ENCODE peak calls at places on chromosomes 12 and 14, in six cellular contexts. X is ascending aorta, F is memory B cell, Y is cardiac fibroblast, A is H9, R is vagina. N is an unnamed sample.

GRCh38 chr12:3227076-3227975 is 150.1 kb downstream of the TSPAN9 start:
- DNase-seq in X (no peak), F (no peak), Y (no peak), A (peak; percentile 67), R (no peak), N (no peak)

GRCh38 chr14:94386085-94387031 is 2.0 kb downstream of the SERPINA1 start:
- DNase-seq in X (no peak), F (no peak), Y (no peak), A (no peak), R (no peak), N (no peak)

GRCh38 chr12:112842441-112842840 is 50.9 kb downstream of the RPH3A start:
- DNase-seq in X (no peak), F (no peak), Y (no peak), A (no peak), R (no peak), N (no peak)

GRCh38 chr12:12582895-12583303 is 20.2 kb upstream of the DUSP16 start:
- DNase-seq in X (no peak), F (peak; percentile 7), Y (peak; percentile 28), A (no peak), R (no peak), N (no peak)

GRCh38 chr12:126537961-126538530 is 1472.8 kb downstream of the AACS start:
- DNase-seq in X (no peak), F (no peak), Y (no peak), A (no peak), R (no peak), N (no peak)

GRCh38 chr12:43066471-43066870 is 476.9 kb upstream of the PRICKLE1 start:
- DNase-seq in X (no peak), F (no peak), Y (no peak), A (no peak), R (no peak), N (no peak)

GRCh38 chr14:96058606-96059200 is 19.5 kb downstream of the C14orf132 start:
- DNase-seq in X (no peak), F (no peak), Y (no peak), A (no peak), R (peak; percentile 55), N (no peak)

GRCh38 chr14:64682173-64682710 is 22.0 kb upstream of the PLEKHG3 start:
- DNase-seq in X (peak; percentile 94), F (no peak), Y (peak; percentile 93), A (peak; percentile 86), R (no peak), N (no peak)

GRCh38 chr14:79730911-79731310 is 480.4 kb downstream of the DIO2 start:
- DNase-seq in X (no peak), F (no peak), Y (no peak), A (no peak), R (no peak), N (no peak)

GRCh38 chr14:39230416-39230815 is 3.3 kb upstream of the MIA2 start:
- DNase-seq in X (no peak), F (no peak), Y (peak; percentile 39), A (no peak), R (no peak), N (no peak)

GRCh38 chr14:89853976-89854693 is 100.4 kb downstream of the EFCAB11 start:
- DNase-seq in X (no peak), F (no peak), Y (peak; percentile 47), A (no peak), R (no peak), N (no peak)

GRCh38 chr14:92511472-92512247 is 1.9 kb upstream of the RIN3 start:
- DNase-seq in X (peak; percentile 79), F (no peak), Y (peak; percentile 92), A (no peak), R (no peak), N (no peak)